ENCODE peak calls at places on chromosomes 7 and 10, in nine cellular contexts. D is COR-L47; B is left cardiac atrium; V is activated effector memory CD4-positive, alpha-beta T cell treated with Interleukin-2 at 50 U/mL for 16 hours; C is EL; U is SJSA1; Y is caudate nucleus; M is epithelial cell of esophagus; X is stomach. G is an unnamed sample.
A peak's percentile ranks its signal among the peaks of the same experiment; 100 is the strongest.

GRCh38 chr7:143367972-143368371 is 5.5 kb upstream of the FAM131B start:
- DNase-seq in D (no peak), B (no peak), V (no peak), C (peak; percentile 55), U (no peak), Y (no peak), M (peak; percentile 64), X (peak; percentile 84), G (no peak)

GRCh38 chr7:37342665-37343471 is 105.8 kb downstream of the ELMO1 start:
- DNase-seq in D (no peak), B (no peak), V (peak; percentile 65), C (no peak), U (no peak), Y (no peak), M (no peak), X (peak; percentile 31), G (no peak)

GRCh38 chr10:27482984-27483956 is 20.8 kb upstream of the RAB18 start:
- DNase-seq in D (no peak), B (no peak), V (no peak), C (peak; percentile 62), U (no peak), Y (no peak), M (peak; percentile 97), X (no peak), G (no peak)

GRCh38 chr7:127652333-127653248 is 597 bp downstream of the SND1 start:
- DNase-seq in D (no peak), B (no peak), V (no peak), C (peak; percentile 59), U (no peak), Y (no peak), M (peak; percentile 37), X (no peak), G (no peak)

GRCh38 chr7:23468721-23469149 is 1.6 kb downstream of the IGF2BP3 start:
- DNase-seq in D (no peak), B (no peak), V (no peak), C (peak; percentile 29), U (no peak), Y (no peak), M (no peak), X (no peak), G (no peak)

GRCh38 chr10:11515596-11516418 is 95.6 kb downstream of the USP6NL start:
- DNase-seq in D (peak; percentile 35), B (no peak), V (no peak), C (peak; percentile 59), U (no peak), Y (no peak), M (peak; percentile 78), X (peak; percentile 56), G (no peak)

GRCh38 chr10:29839826-29840515 is 205.2 kb upstream of the SVIL start:
- DNase-seq in D (no peak), B (no peak), V (no peak), C (no peak), U (no peak), Y (no peak), M (peak; percentile 99), X (no peak), G (no peak)

GRCh38 chr7:22559829-22560489 is 60.0 kb upstream of the STEAP1B start:
- DNase-seq in D (peak; percentile 58), B (peak; percentile 81), V (peak; percentile 34), C (peak; percentile 86), U (peak; percentile 75), Y (no peak), M (peak; percentile 79), X (peak; percentile 63), G (no peak)

GRCh38 chr7:6446977-6447588 is 671 bp downstream of the DAGLB start:
- DNase-seq in D (peak; percentile 78), B (peak; percentile 83), V (peak; percentile 15), C (peak; percentile 93), U (peak; percentile 90), Y (no peak), M (peak; percentile 95), X (peak; percentile 87), G (no peak)

GRCh38 chr7:139769066-139769465 is 8.7 kb downstream of the HIPK2 start:
- DNase-seq in D (no peak), B (no peak), V (no peak), C (no peak), U (no peak), Y (no peak), M (no peak), X (no peak), G (no peak)

GRCh38 chr10:132865236-132865635 is 77.1 kb downstream of the CFAP46 start:
- DNase-seq in D (no peak), B (peak; percentile 12), V (no peak), C (no peak), U (peak; percentile 34), Y (no peak), M (no peak), X (no peak), G (no peak)

GRCh38 chr10:52318136-52318810 is 4.2 kb downstream of the DKK1 start:
- DNase-seq in D (no peak), B (no peak), V (no peak), C (peak; percentile 86), U (peak; percentile 51), Y (no peak), M (no peak), X (no peak), G (no peak)

GRCh38 chr7:39144420-39144819 is 166.7 kb downstream of the POU6F2 start:
- DNase-seq in D (no peak), B (no peak), V (no peak), C (no peak), U (no peak), Y (no peak), M (no peak), X (no peak), G (no peak)

GRCh38 chr10:103481974-103482531 is 3.0 kb upstream of the CALHM3 start:
- DNase-seq in D (no peak), B (no peak), V (no peak), C (peak; percentile 66), U (no peak), Y (no peak), M (peak; percentile 77), X (no peak), G (no peak)

GRCh38 chr10:132355297-132355696 is 23.3 kb downstream of the LRRC27 start:
- DNase-seq in D (no peak), B (no peak), V (no peak), C (no peak), U (no peak), Y (no peak), M (no peak), X (no peak), G (no peak)

GRCh38 chr7:73742753-73743641 is 4.4 kb upstream of the ABHD11 start:
- DNase-seq in D (peak; percentile 98), B (peak; percentile 48), V (no peak), C (no peak), U (no peak), Y (no peak), M (peak; percentile 16), X (peak; percentile 96), G (no peak)

GRCh38 chr7:80420876-80421275 is 91.0 kb downstream of the GNAT3 start:
- DNase-seq in D (no peak), B (no peak), V (no peak), C (no peak), U (no peak), Y (no peak), M (no peak), X (no peak), G (no peak)